ENCODE peak calls at places on chromosomes 3 and 15, in five cellular contexts. One of them, this sample, is unnamed.

GRCh38 chr3:117630885-117631284 is 921.3 kb downstream of the TUSC7 start:
- DNase-seq in fibroblast of mammary gland: peak
- DNase-seq in mucosa of descending colon: peak
- DNase-seq in fibroblast of lung: no peak
- DNase-seq in breast epithelium: no peak
- DNase-seq in this sample: peak

GRCh38 chr3:10419637-10420232 is 85.7 kb downstream of the ATP2B2 start:
- DNase-seq in breast epithelium: no peak
- DNase-seq in fibroblast of mammary gland: no peak
- DNase-seq in fibroblast of lung: peak
- DNase-seq in mucosa of descending colon: no peak
- DNase-seq in this sample: no peak

GRCh38 chr15:52257734-52258062 is 37.9 kb downstream of the MYO5C start:
- DNase-seq in fibroblast of lung: no peak
- DNase-seq in breast epithelium: no peak
- DNase-seq in fibroblast of mammary gland: peak
- DNase-seq in mucosa of descending colon: no peak
- DNase-seq in this sample: no peak

GRCh38 chr3:177050466-177051237 is 146.6 kb downstream of the TBL1XR1 start:
- DNase-seq in fibroblast of lung: peak
- DNase-seq in breast epithelium: no peak
- DNase-seq in mucosa of descending colon: no peak
- DNase-seq in fibroblast of mammary gland: peak
- DNase-seq in this sample: no peak

GRCh38 chr15:47439146-47439869 is 278.0 kb upstream of the SEMA6D start:
- DNase-seq in mucosa of descending colon: no peak
- DNase-seq in fibroblast of lung: peak
- DNase-seq in fibroblast of mammary gland: no peak
- DNase-seq in breast epithelium: no peak
- DNase-seq in this sample: no peak

GRCh38 chr15:37695719-37696118 is 238.7 kb upstream of the TMCO5A start:
- DNase-seq in mucosa of descending colon: no peak
- DNase-seq in fibroblast of mammary gland: no peak
- DNase-seq in breast epithelium: no peak
- DNase-seq in fibroblast of lung: no peak
- DNase-seq in this sample: no peak

GRCh38 chr3:128480278-128480677 is 12.7 kb downstream of the GATA2 start:
- DNase-seq in fibroblast of lung: no peak
- DNase-seq in fibroblast of mammary gland: no peak
- DNase-seq in breast epithelium: no peak
- DNase-seq in mucosa of descending colon: no peak
- DNase-seq in this sample: no peak

GRCh38 chr3:160402249-160403027 is 3.0 kb downstream of the SMC4 start:
- DNase-seq in breast epithelium: no peak
- DNase-seq in fibroblast of mammary gland: no peak
- DNase-seq in mucosa of descending colon: no peak
- DNase-seq in fibroblast of lung: peak
- DNase-seq in this sample: no peak

GRCh38 chr3:10400749-10401495 is 80.0 kb upstream of the SEC13 start:
- DNase-seq in fibroblast of lung: no peak
- DNase-seq in fibroblast of mammary gland: no peak
- DNase-seq in breast epithelium: no peak
- DNase-seq in mucosa of descending colon: no peak
- DNase-seq in this sample: no peak

DNA sequence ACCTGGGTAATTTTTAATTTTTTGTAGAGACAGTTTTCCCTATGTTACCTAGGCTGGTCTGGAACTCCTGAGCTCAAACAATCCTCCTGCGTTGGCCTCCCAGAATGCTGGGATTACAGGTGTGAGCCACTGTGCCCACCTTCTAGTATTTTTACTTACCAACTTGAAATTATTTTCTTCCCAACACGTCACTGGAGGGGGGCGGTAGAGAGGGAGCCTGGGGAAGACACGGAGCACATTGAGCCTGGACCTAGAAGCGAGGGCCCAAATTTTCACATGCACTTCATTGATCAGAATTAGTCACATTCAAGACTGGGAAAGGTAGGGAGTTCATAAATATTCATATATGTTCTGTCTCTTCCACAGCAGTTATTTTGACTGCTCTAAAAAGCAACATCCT is 98.5 kb downstream of the STRIT1 start:
- DNase-seq in fibroblast of lung: no peak
- DNase-seq in breast epithelium: no peak
- DNase-seq in fibroblast of mammary gland: no peak
- DNase-seq in mucosa of descending colon: no peak
- DNase-seq in this sample: no peak
- TF ChIP-seq CTCF in fibroblast of lung: no peak
- TF ChIP-seq CTCF in breast epithelium: no peak
- TF ChIP-seq CTCF in fibroblast of mammary gland: no peak
- TF ChIP-seq CTCF in mucosa of descending colon: no peak
- TF ChIP-seq CTCF in this sample: no peak

GRCh38 chr3:27721717-27722564 is at the start of gene EOMES:
- DNase-seq in fibroblast of lung: peak
- DNase-seq in fibroblast of mammary gland: peak
- DNase-seq in breast epithelium: no peak
- DNase-seq in mucosa of descending colon: peak
- DNase-seq in this sample: peak
- TF ChIP-seq CTCF in fibroblast of lung: peak
- TF ChIP-seq CTCF in fibroblast of mammary gland: no peak
- TF ChIP-seq CTCF in breast epithelium: no peak
- TF ChIP-seq CTCF in mucosa of descending colon: no peak
- TF ChIP-seq CTCF in this sample: peak

GRCh38 chr3:124396397-124396796 is 333.9 kb upstream of the UMPS start:
- DNase-seq in fibroblast of mammary gland: no peak
- DNase-seq in breast epithelium: no peak
- DNase-seq in mucosa of descending colon: no peak
- DNase-seq in fibroblast of lung: no peak
- DNase-seq in this sample: no peak

GRCh38 chr3:124395584-124396340 is 334.5 kb upstream of the UMPS start:
- DNase-seq in mucosa of descending colon: no peak
- DNase-seq in breast epithelium: no peak
- DNase-seq in fibroblast of lung: peak
- DNase-seq in fibroblast of mammary gland: peak
- DNase-seq in this sample: peak

GRCh38 chr3:124395165-124395564 is 335.1 kb upstream of the UMPS start:
- DNase-seq in fibroblast of mammary gland: no peak
- DNase-seq in breast epithelium: no peak
- DNase-seq in fibroblast of lung: no peak
- DNase-seq in mucosa of descending colon: no peak
- DNase-seq in this sample: peak

GRCh38 chr3:124393340-124393739 is 336.9 kb upstream of the UMPS start:
- DNase-seq in fibroblast of mammary gland: no peak
- DNase-seq in breast epithelium: no peak
- DNase-seq in mucosa of descending colon: no peak
- DNase-seq in fibroblast of lung: no peak
- DNase-seq in this sample: no peak

DNA sequence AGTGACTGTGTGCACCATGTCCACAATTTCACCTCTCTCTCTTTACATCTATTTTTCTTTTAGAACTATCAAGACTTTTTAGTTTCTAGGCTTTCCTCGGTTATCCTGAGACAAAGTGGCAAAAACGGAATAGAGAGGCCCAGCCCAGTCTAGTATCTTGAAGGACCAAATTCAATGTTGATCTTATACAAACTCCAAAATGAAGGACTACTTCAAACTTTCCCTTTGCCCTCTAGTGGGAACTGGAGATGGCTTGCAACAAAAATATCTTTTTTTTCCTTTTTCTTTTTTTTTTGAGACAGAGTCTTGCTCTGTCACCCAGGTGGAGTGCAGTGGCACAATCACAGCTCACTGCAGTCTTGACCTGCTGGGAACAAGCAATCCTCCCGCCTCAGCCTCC is 338.5 kb upstream of the UMPS start:
- DNase-seq in mucosa of descending colon: no peak
- DNase-seq in fibroblast of lung: no peak
- DNase-seq in fibroblast of mammary gland: no peak
- DNase-seq in breast epithelium: no peak
- DNase-seq in this sample: no peak
- TF ChIP-seq CTCF in mucosa of descending colon: no peak
- TF ChIP-seq CTCF in fibroblast of lung: no peak
- TF ChIP-seq CTCF in fibroblast of mammary gland: peak
- TF ChIP-seq CTCF in breast epithelium: no peak
- TF ChIP-seq CTCF in this sample: no peak

GRCh38 chr3:45001738-45002137 is 24.4 kb upstream of the CLEC3B start:
- DNase-seq in fibroblast of lung: no peak
- DNase-seq in breast epithelium: no peak
- DNase-seq in fibroblast of mammary gland: no peak
- DNase-seq in mucosa of descending colon: no peak
- DNase-seq in this sample: no peak
- TF ChIP-seq CTCF in fibroblast of lung: no peak
- TF ChIP-seq CTCF in breast epithelium: no peak
- TF ChIP-seq CTCF in fibroblast of mammary gland: peak
- TF ChIP-seq CTCF in mucosa of descending colon: no peak
- TF ChIP-seq CTCF in this sample: no peak

GRCh38 chr15:74200394-74200793 is 2.2 kb downstream of the STRA6 start:
- DNase-seq in breast epithelium: no peak
- DNase-seq in fibroblast of lung: peak
- DNase-seq in mucosa of descending colon: no peak
- DNase-seq in fibroblast of mammary gland: peak
- DNase-seq in this sample: no peak

GRCh38 chr15:74203914-74204431 is 1.4 kb upstream of the STRA6 start:
- DNase-seq in fibroblast of lung: peak
- DNase-seq in fibroblast of mammary gland: peak
- DNase-seq in breast epithelium: no peak
- DNase-seq in mucosa of descending colon: no peak
- DNase-seq in this sample: no peak

GRCh38 chr15:74200871-74201419 is 1.6 kb downstream of the STRA6 start:
- DNase-seq in fibroblast of lung: peak
- DNase-seq in fibroblast of mammary gland: peak
- DNase-seq in mucosa of descending colon: no peak
- DNase-seq in breast epithelium: no peak
- DNase-seq in this sample: no peak

GRCh38 chr15:74201656-74202420 is 749 bp downstream of the STRA6 start:
- DNase-seq in fibroblast of lung: no peak
- DNase-seq in fibroblast of mammary gland: peak
- DNase-seq in breast epithelium: no peak
- DNase-seq in mucosa of descending colon: no peak
- DNase-seq in this sample: no peak

GRCh38 chr15:74202461-74203401 is at the start of gene STRA6:
- DNase-seq in fibroblast of mammary gland: peak
- DNase-seq in mucosa of descending colon: no peak
- DNase-seq in breast epithelium: no peak
- DNase-seq in fibroblast of lung: no peak
- DNase-seq in this sample: no peak
- TF ChIP-seq CTCF in fibroblast of mammary gland: no peak
- TF ChIP-seq CTCF in mucosa of descending colon: no peak
- TF ChIP-seq CTCF in breast epithelium: no peak
- TF ChIP-seq CTCF in fibroblast of lung: no peak
- TF ChIP-seq CTCF in this sample: no peak

GRCh38 chr3:39383190-39383912 is at the start of gene SLC25A38:
- DNase-seq in mucosa of descending colon: peak
- DNase-seq in breast epithelium: peak
- DNase-seq in fibroblast of mammary gland: peak
- DNase-seq in fibroblast of lung: peak
- DNase-seq in this sample: peak
- TF ChIP-seq CTCF in mucosa of descending colon: no peak
- TF ChIP-seq CTCF in breast epithelium: no peak
- TF ChIP-seq CTCF in fibroblast of mammary gland: peak
- TF ChIP-seq CTCF in fibroblast of lung: peak
- TF ChIP-seq CTCF in this sample: no peak

GRCh38 chr15:26670116-26670515 is 102.8 kb downstream of the GABRB3 start:
- DNase-seq in fibroblast of mammary gland: no peak
- DNase-seq in fibroblast of lung: no peak
- DNase-seq in mucosa of descending colon: no peak
- DNase-seq in breast epithelium: no peak
- DNase-seq in this sample: no peak

GRCh38 chr15:26674467-26674866 is 98.4 kb downstream of the GABRB3 start:
- DNase-seq in mucosa of descending colon: no peak
- DNase-seq in fibroblast of mammary gland: no peak
- DNase-seq in breast epithelium: no peak
- DNase-seq in fibroblast of lung: no peak
- DNase-seq in this sample: no peak

GRCh38 chr15:26679927-26680326 is 92.9 kb downstream of the GABRB3 start:
- DNase-seq in mucosa of descending colon: no peak
- DNase-seq in fibroblast of mammary gland: no peak
- DNase-seq in fibroblast of lung: no peak
- DNase-seq in breast epithelium: no peak
- DNase-seq in this sample: no peak

GRCh38 chr15:26676115-26676514 is 96.8 kb downstream of the GABRB3 start:
- DNase-seq in fibroblast of lung: no peak
- DNase-seq in mucosa of descending colon: no peak
- DNase-seq in fibroblast of mammary gland: no peak
- DNase-seq in breast epithelium: no peak
- DNase-seq in this sample: no peak
- TF ChIP-seq CTCF in fibroblast of lung: no peak
- TF ChIP-seq CTCF in mucosa of descending colon: no peak
- TF ChIP-seq CTCF in fibroblast of mammary gland: no peak
- TF ChIP-seq CTCF in breast epithelium: no peak
- TF ChIP-seq CTCF in this sample: no peak

DNA sequence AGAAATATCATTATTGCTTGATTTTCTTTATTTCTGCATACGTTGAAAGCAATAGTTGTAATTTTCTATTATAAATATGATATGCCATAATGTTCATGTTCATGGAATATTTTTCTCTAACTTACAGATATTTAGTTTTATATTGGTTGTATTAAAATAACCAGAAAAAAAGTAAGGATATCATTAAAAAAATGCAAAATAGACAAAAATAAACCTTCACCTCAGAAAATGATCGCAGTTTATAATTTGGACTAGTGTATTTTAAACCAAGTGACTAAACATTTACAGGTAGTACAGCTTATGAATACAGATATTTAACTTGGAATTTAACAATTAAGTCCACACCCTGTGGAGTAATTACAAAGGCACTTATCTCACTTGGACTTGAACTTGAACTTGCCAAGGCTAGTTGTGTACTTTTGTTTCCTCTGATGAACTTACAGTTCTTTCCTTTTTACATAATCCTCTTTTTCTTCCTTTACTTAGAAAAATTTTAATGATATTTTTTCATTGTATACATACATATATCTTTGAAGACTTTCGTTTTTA is 156.7 kb downstream of the CHL1 start:
- DNase-seq in fibroblast of lung: no peak
- DNase-seq in mucosa of descending colon: no peak
- DNase-seq in fibroblast of mammary gland: no peak
- DNase-seq in breast epithelium: no peak
- DNase-seq in this sample: no peak
- TF ChIP-seq CTCF in fibroblast of lung: no peak
- TF ChIP-seq CTCF in mucosa of descending colon: no peak
- TF ChIP-seq CTCF in fibroblast of mammary gland: no peak
- TF ChIP-seq CTCF in breast epithelium: no peak
- TF ChIP-seq CTCF in this sample: no peak

GRCh38 chr3:129723558-129724324 is 117.3 kb upstream of the PLXND1 start:
- DNase-seq in fibroblast of mammary gland: peak
- DNase-seq in mucosa of descending colon: no peak
- DNase-seq in fibroblast of lung: peak
- DNase-seq in breast epithelium: no peak
- DNase-seq in this sample: no peak
- TF ChIP-seq CTCF in fibroblast of mammary gland: no peak
- TF ChIP-seq CTCF in mucosa of descending colon: no peak
- TF ChIP-seq CTCF in fibroblast of lung: no peak
- TF ChIP-seq CTCF in breast epithelium: no peak
- TF ChIP-seq CTCF in this sample: no peak

This sample was measured in glutamatergic neuron.